ENCODE peak calls at places on chromosomes 4 and X, in eight cellular contexts. Z is left ventricle myocardium inferior, Y is PC-9, I is IMR-90, V is mammary epithelial cell, R is GM23248, E is H7, K is left lung. F is an unnamed sample.

GRCh38 chr4:139808381-139809206 is 143.0 kb downstream of the MGST2 start:
- DNase-seq in Z (no peak), Y (no peak), I (peak; percentile 17), V (no peak), R (no peak), E (no peak), K (no peak), F (no peak)

GRCh38 chrX:15849555-15849954 is 5.1 kb downstream of the AP1S2 start:
- DNase-seq in Z (no peak), Y (no peak), I (no peak), V (peak; percentile 8), R (peak; percentile 23), E (peak; percentile 59), K (no peak), F (no peak)

GRCh38 chr4:10115271-10115656 is 1.3 kb downstream of the WDR1 start:
- DNase-seq in Z (no peak), Y (no peak), I (peak; percentile 60), V (peak; percentile 45), R (peak; percentile 85), E (no peak), K (no peak), F (no peak)

GRCh38 chr4:38967260-38968095 is 64.7 kb downstream of the TMEM156 start:
- DNase-seq in Z (no peak), Y (no peak), I (peak; percentile 100), V (peak; percentile 68), R (peak; percentile 92), E (no peak), K (no peak), F (no peak)

GRCh38 chr4:146040623-146041022 is 102.0 kb upstream of the ZNF827 start:
- DNase-seq in Z (no peak), Y (no peak), I (no peak), V (no peak), R (no peak), E (no peak), K (no peak), F (no peak)

GRCh38 chrX:148732743-148733142 is 232.3 kb downstream of the AFF2 start:
- DNase-seq in Z (no peak), Y (no peak), I (no peak), V (no peak), R (no peak), E (no peak), K (no peak), F (no peak)

GRCh38 chr4:8547108-8547911 is 32.9 kb upstream of the GPR78 start:
- DNase-seq in Z (no peak), Y (peak; percentile 66), I (peak; percentile 51), V (peak; percentile 82), R (peak; percentile 88), E (peak; percentile 89), K (no peak), F (peak; percentile 49)

GRCh38 chr4:61277785-61278184 is 77.7 kb downstream of the ADGRL3 start:
- DNase-seq in Z (no peak), Y (no peak), I (no peak), V (peak; percentile 61), R (no peak), E (no peak), K (no peak), F (no peak)

GRCh38 chr4:186823989-186824388 is 100.3 kb upstream of the FAT1 start:
- DNase-seq in Z (no peak), Y (no peak), I (peak; percentile 87), V (no peak), R (peak; percentile 41), E (no peak), K (no peak), F (no peak)

GRCh38 chrX:133005038-133005437 is 46.6 kb upstream of the HS6ST2 start:
- DNase-seq in Z (no peak), Y (peak; percentile 4), I (peak; percentile 1), V (peak; percentile 1), R (peak; percentile 19), E (peak; percentile 48), K (no peak), F (no peak)

GRCh38 chr4:26263165-26263564 is 57.6 kb upstream of the RBPJ start:
- DNase-seq in Z (no peak), Y (no peak), I (no peak), V (no peak), R (no peak), E (peak; percentile 48), K (no peak), F (no peak)

GRCh38 chr4:36414248-36414647 is 132.8 kb downstream of the DTHD1 start:
- DNase-seq in Z (no peak), Y (no peak), I (no peak), V (no peak), R (no peak), E (no peak), K (no peak), F (no peak)

GRCh38 chr4:141134051-141134450 is 782 bp upstream of the RNF150 start:
- DNase-seq in Z (no peak), Y (no peak), I (peak; percentile 61), V (no peak), R (peak; percentile 63), E (no peak), K (no peak), F (no peak)

GRCh38 chr4:169417629-169418282 is 147.0 kb upstream of the SH3RF1 start:
- DNase-seq in Z (no peak), Y (no peak), I (no peak), V (no peak), R (no peak), E (no peak), K (no peak), F (no peak)

GRCh38 chr4:10198365-10198764 is 81.8 kb upstream of the WDR1 start:
- DNase-seq in Z (no peak), Y (no peak), I (no peak), V (no peak), R (no peak), E (no peak), K (no peak), F (no peak)

DNA sequence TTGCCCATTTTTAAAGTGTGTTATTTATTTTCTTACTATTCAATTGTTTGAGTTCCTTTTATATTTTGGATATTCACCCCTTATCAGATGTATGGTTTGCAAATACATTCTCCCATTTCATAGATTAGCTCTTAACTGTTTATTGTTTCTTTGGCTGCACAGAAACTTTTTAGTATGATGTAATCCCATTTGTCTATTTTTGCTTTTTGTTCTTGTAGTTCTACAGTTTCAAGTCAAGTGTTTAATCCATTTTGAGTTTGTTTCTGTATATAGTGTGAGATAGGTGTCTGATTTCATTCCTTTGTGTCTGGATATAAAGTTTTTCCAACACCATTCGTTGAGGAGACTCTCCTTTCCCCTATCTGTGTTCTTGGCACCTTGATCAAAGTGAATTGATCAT is 97.4 kb upstream of the CAMK2D start:
- DNase-seq in Z (no peak), Y (no peak), I (peak; percentile 30), V (no peak), R (no peak), E (no peak), K (no peak), F (no peak)
- H3K27me3 ChIP-seq in Z (no peaks in the 10 kb centered on the region), Y (no peaks in the 10 kb centered on the region), I (no peaks in the 10 kb centered on the region), V (no peaks in the 10 kb centered on the region), R (no peaks in the 10 kb centered on the region), E (no peaks in the 10 kb centered on the region), K (no peaks in the 10 kb centered on the region), F (no peaks in the 10 kb centered on the region)

DNA sequence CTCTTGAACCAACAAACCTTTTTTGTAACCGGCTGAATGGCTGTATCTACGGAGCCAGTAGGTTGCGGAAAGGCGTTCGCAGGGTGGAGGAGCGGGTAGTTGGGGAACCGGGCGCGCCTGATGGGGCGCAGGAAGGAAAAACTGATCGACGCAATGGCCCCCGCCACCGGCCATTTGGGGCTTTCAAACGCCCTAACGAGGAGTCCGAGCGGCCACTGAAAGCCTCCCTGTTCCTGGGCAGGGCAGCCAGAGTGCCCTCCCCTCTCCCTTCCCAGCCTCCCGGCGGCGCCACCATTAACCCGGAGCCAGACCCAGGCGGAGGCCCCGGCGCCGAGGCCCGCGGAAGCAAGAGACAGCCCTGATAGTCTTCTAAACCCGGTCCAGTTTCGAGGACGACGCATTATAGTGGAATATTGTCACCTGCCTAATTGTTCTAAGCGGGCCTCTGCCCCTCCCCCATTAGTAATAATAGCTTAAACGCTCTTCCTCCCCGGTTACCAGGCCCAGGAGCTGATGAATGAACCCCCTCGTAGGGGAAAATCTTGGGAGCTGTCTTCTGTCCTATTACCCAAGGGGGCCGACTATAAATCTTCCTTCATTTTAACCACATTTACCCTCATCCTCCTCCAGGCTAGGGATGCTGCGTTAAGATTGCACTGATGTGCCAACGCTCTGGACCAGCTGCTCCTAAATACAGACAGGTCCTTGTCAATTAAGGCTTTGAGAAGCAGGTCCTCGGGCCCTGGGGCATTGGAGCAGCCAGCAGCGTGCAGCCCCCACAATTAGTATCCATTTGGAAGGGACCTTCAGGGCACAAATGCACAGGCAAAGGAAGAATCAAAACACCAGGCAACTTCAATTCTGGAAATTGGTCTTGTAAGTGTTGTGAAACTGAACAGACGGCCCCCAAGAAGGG is 61.6 kb upstream of the TMEM33 start:
- DNase-seq in Z (no peak), Y (no peak), I (no peak), V (no peak), R (no peak), E (peak; percentile 76), K (peak; percentile 63), F (no peak)
- H3K27me3 ChIP-seq in Z (peaks cover 100% of the 10 kb centered on the region), Y (no peaks in the 10 kb centered on the region), I (peaks cover 68% of the 10 kb centered on the region), V (peaks cover 36% of the 10 kb centered on the region), R (peaks cover 93% of the 10 kb centered on the region), E (peaks cover 99% of the 10 kb centered on the region), K (peaks cover 83% of the 10 kb centered on the region), F (peaks cover 13% of the 10 kb centered on the region)

GRCh38 chr4:16731776-16732380 is 166.6 kb downstream of the LDB2 start:
- DNase-seq in Z (no peak), Y (no peak), I (no peak), V (no peak), R (no peak), E (no peak), K (no peak), F (no peak)

GRCh38 chr4:16729361-16729760 is 169.1 kb downstream of the LDB2 start:
- DNase-seq in Z (no peak), Y (no peak), I (no peak), V (no peak), R (no peak), E (no peak), K (no peak), F (no peak)

GRCh38 chr4:16732741-16733140 is 165.7 kb downstream of the LDB2 start:
- DNase-seq in Z (no peak), Y (no peak), I (no peak), V (no peak), R (no peak), E (no peak), K (no peak), F (no peak)

GRCh38 chr4:16730522-16730921 is 167.9 kb downstream of the LDB2 start:
- DNase-seq in Z (no peak), Y (no peak), I (no peak), V (no peak), R (no peak), E (no peak), K (no peak), F (no peak)

DNA sequence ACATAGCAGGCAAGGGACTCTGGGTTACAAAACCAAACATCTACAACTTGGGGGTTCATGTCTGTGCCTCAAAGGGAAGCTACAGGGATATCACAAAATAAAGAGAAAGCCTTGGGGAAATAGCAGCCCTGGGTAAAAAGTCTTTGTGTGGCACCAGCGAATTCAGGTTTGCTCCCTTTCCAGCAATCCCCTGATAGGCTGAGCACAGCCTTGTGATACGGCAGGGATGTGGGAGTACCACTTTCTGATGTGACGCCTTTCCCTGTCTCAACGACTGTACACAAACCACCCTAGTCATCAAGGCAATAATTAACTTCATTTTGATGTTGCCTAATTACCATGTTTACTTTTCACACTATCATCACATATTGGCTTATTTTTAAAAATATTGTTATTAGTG is 164.9 kb downstream of the LDB2 start:
- DNase-seq in Z (no peak), Y (no peak), I (no peak), V (no peak), R (no peak), E (no peak), K (no peak), F (no peak)
- H3K27me3 ChIP-seq in Z (no peaks in the 10 kb centered on the region), Y (peaks cover 17% of the 10 kb centered on the region), I (no peaks in the 10 kb centered on the region), V (no peaks in the 10 kb centered on the region), R (no peaks in the 10 kb centered on the region), E (no peaks in the 10 kb centered on the region), K (no peaks in the 10 kb centered on the region), F (no peaks in the 10 kb centered on the region)

GRCh38 chrX:151174581-151175282 is 1.7 kb upstream of the GPR50 start:
- DNase-seq in Z (no peak), Y (no peak), I (no peak), V (no peak), R (no peak), E (peak; percentile 79), K (no peak), F (no peak)
- H3K27me3 ChIP-seq in Z (peaks cover 75% of the 10 kb centered on the region), Y (peaks cover 90% of the 10 kb centered on the region), I (peaks cover 2% of the 10 kb centered on the region), V (peaks cover 20% of the 10 kb centered on the region), R (no peaks in the 10 kb centered on the region), E (peaks cover 64% of the 10 kb centered on the region), K (peaks cover 36% of the 10 kb centered on the region), F (no peaks in the 10 kb centered on the region)

F was measured in body of pancreas.